ENCODE peak calls at places on chromosome 13, in five cellular contexts. X, S, P, Q and A are unnamed samples.

GRCh38 chr13:48431987-48432615 is 19.2 kb upstream of the LPAR6 start:
- DNase-seq in X (no peak), S (peak; percentile 70), P (no peak), Q (no peak), A (no peak)

GRCh38 chr13:110126391-110126961 is 180.5 kb downstream of the COL4A1 start:
- DNase-seq in X (no peak), S (peak; percentile 98), P (no peak), Q (no peak), A (no peak)

GRCh38 chr13:21749410-21749809 is 78.5 kb downstream of the FGF9 start:
- DNase-seq in X (no peak), S (no peak), P (no peak), Q (no peak), A (no peak)

GRCh38 chr13:107812013-107812412 is 403.3 kb downstream of the LIG4 start:
- DNase-seq in X (no peak), S (no peak), P (no peak), Q (no peak), A (no peak)

GRCh38 chr13:33168326-33168960 is 117.1 kb downstream of the STARD13 start:
- DNase-seq in X (no peak), S (no peak), P (no peak), Q (no peak), A (no peak)

GRCh38 chr13:29266261-29266660 is 329.2 kb downstream of the SLC7A1 start:
- DNase-seq in X (no peak), S (no peak), P (no peak), Q (no peak), A (no peak)

GRCh38 chr13:76708138-76708537 is 178.1 kb downstream of the KCTD12 start:
- DNase-seq in X (no peak), S (no peak), P (no peak), Q (no peak), A (no peak)

GRCh38 chr13:39051157-39051556 is 12.9 kb downstream of the NHLRC3 start:
- DNase-seq in X (peak; percentile 24), S (peak; percentile 57), P (no peak), Q (no peak), A (no peak)

GRCh38 chr13:29564828-29565227 is 30.7 kb downstream of the SLC7A1 start:
- DNase-seq in X (no peak), S (peak; percentile 37), P (no peak), Q (no peak), A (no peak)

GRCh38 chr13:26941345-26942174 is 181.0 kb upstream of the GPR12 start:
- DNase-seq in X (no peak), S (no peak), P (no peak), Q (no peak), A (no peak)

GRCh38 chr13:23563085-23563484 is 7.1 kb upstream of the TNFRSF19 start:
- DNase-seq in X (no peak), S (no peak), P (no peak), Q (no peak), A (no peak)

GRCh38 chr13:21053231-21053630 is 8.2 kb downstream of the LATS2 start:
- DNase-seq in X (no peak), S (no peak), P (no peak), Q (no peak), A (no peak)

GRCh38 chr13:113029487-113030258 is 60.7 kb downstream of the MCF2L start:
- DNase-seq in X (no peak), S (peak; percentile 35), P (peak; percentile 53), Q (peak; percentile 37), A (no peak)

GRCh38 chr13:94112227-94112626 is 367.3 kb downstream of the DCT start:
- DNase-seq in X (no peak), S (no peak), P (no peak), Q (no peak), A (no peak)

GRCh38 chr13:26386026-26386425 is 132.1 kb downstream of the CDK8 start:
- DNase-seq in X (no peak), S (no peak), P (no peak), Q (no peak), A (no peak)

GRCh38 chr13:95921485-95921884 is 131.7 kb downstream of the UGGT2 start:
- DNase-seq in X (no peak), S (no peak), P (no peak), Q (no peak), A (no peak)

GRCh38 chr13:64675256-64675892 is 2554.8 kb downstream of the PCDH9 start:
- DNase-seq in X (no peak), S (no peak), P (no peak), Q (no peak), A (no peak)

GRCh38 chr13:37495046-37495445 is 103.5 kb downstream of the POSTN start:
- DNase-seq in X (no peak), S (no peak), P (no peak), Q (no peak), A (no peak)

GRCh38 chr13:74573654-74574053 is 439.4 kb upstream of the KLF12 start:
- DNase-seq in X (no peak), S (no peak), P (no peak), Q (no peak), A (no peak)

GRCh38 chr13:59360108-59360507 is 803.6 kb downstream of the DIAPH3 start:
- DNase-seq in X (no peak), S (peak; percentile 59), P (no peak), Q (no peak), A (no peak)

GRCh38 chr13:84870190-84870589 is 929.0 kb downstream of the SLITRK6 start:
- DNase-seq in X (no peak), S (no peak), P (no peak), Q (no peak), A (no peak)

GRCh38 chr13:59546178-59546577 is 617.5 kb downstream of the DIAPH3 start:
- DNase-seq in X (no peak), S (no peak), P (no peak), Q (no peak), A (no peak)

GRCh38 chr13:65454403-65454802 is 1775.7 kb downstream of the PCDH9 start:
- DNase-seq in X (no peak), S (no peak), P (no peak), Q (no peak), A (no peak)

GRCh38 chr13:36346222-36347083 is at the start of gene SPART:
- DNase-seq in X (no peak), S (peak; percentile 93), P (peak; percentile 93), Q (peak; percentile 90), A (peak; percentile 86)

GRCh38 chr13:73681015-73681414 is 453.2 kb downstream of the KLF12 start:
- DNase-seq in X (no peak), S (no peak), P (no peak), Q (no peak), A (no peak)

GRCh38 chr13:57716295-57716694 is 84.8 kb downstream of the PCDH17 start:
- DNase-seq in X (no peak), S (no peak), P (no peak), Q (no peak), A (no peak)

GRCh38 chr13:81058211-81058915 is 717.4 kb upstream of the SPRY2 start:
- DNase-seq in X (no peak), S (no peak), P (no peak), Q (no peak), A (no peak)

GRCh38 chr13:100627142-100627541 is 38.6 kb upstream of the GGACT start:
- DNase-seq in X (no peak), S (no peak), P (no peak), Q (no peak), A (no peak)

GRCh38 chr13:73989244-73989843 is 144.9 kb downstream of the KLF12 start:
- DNase-seq in X (no peak), S (no peak), P (no peak), Q (no peak), A (no peak)

GRCh38 chr13:110391273-110391672 is 84.2 kb downstream of the COL4A2 start:
- DNase-seq in X (no peak), S (no peak), P (no peak), Q (no peak), A (no peak)

GRCh38 chr13:95207769-95208366 is 93.4 kb downstream of the ABCC4 start:
- DNase-seq in X (no peak), S (no peak), P (no peak), Q (no peak), A (no peak)

GRCh38 chr13:31545616-31546015 is 193.7 kb upstream of the RXFP2 start:
- DNase-seq in X (no peak), S (peak; percentile 31), P (no peak), Q (no peak), A (no peak)

GRCh38 chr13:45108716-45109706 is 11.3 kb upstream of the GTF2F2 start:
- DNase-seq in X (no peak), S (no peak), P (no peak), Q (peak; percentile 29), A (no peak)

DNA sequence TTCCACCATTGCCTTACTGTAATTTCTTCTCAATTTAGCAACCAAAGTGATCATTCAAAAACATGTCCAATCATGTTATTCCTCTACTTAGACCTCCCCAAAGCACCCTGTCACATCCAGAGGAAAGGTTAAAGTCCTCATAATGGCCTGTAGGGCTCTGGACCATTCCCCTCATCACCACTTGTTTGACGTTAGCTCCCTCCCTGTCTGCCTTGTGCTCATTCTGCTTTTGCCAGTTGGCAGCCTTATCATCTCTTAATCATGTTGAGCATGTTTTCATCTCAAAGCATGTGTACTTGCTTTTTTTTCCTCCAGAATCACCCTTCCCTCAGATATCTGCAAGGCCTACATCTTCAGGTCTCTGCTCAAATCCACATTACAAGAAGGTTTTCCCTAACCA is 25.8 kb downstream of the UBAC2 start:
- DNase-seq in X (no peak), S (no peak), P (no peak), Q (no peak), A (no peak)
- H3K4me1 ChIP-seq in X (peaks cover 11% of the 10 kb centered on the region), S (no peaks in the 10 kb centered on the region), P (peaks cover 8% of the 10 kb centered on the region), Q (peaks cover 13% of the 10 kb centered on the region), A (no peaks in the 10 kb centered on the region)

GRCh38 chr13:51844862-51845573 is at the start of gene TMEM272:
- DNase-seq in X (peak; percentile 23), S (peak; percentile 60), P (peak; percentile 57), Q (peak; percentile 48), A (no peak)
- TF ChIP-seq POLR2A in X (no peak), S (no peak), P (no peak), Q (no peak), A (no peak)

GRCh38 chr13:19597523-19597922 is 35.9 kb upstream of the MPHOSPH8 start:
- DNase-seq in X (no peak), S (no peak), P (no peak), Q (no peak), A (no peak)

GRCh38 chr13:19601749-19602725 is 31.4 kb upstream of the MPHOSPH8 start:
- DNase-seq in X (no peak), S (peak; percentile 52), P (peak; percentile 37), Q (peak; percentile 34), A (no peak)

GRCh38 chr13:19596086-19596485 is 34.8 kb upstream of the TPTE2 start:
- DNase-seq in X (no peak), S (no peak), P (no peak), Q (no peak), A (no peak)

GRCh38 chr13:19592657-19593175 is 31.4 kb upstream of the TPTE2 start:
- DNase-seq in X (no peak), S (no peak), P (no peak), Q (no peak), A (no peak)

DNA sequence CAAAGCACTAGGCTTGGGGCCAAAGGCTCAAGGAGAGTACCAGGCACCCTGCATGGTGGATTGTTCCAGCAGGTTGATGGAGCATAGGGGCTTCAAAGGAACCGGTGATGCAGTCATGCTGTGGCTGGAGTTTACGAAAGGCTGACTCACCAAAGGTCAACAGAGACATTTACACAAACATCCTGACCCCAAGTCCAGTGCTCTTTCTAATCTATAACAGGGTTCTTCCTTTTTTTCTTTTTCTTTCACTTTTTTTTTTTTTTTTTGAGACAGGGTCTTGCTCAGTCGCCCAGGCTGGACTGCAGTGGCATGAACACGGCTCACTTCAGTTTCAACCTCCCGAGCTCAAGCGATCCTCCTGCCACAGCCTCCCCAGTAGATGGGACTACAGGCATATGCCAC is 35.6 kb upstream of the TPTE2 start:
- DNase-seq in X (peak; percentile 40), S (no peak), P (no peak), Q (no peak), A (no peak)
- TF ChIP-seq POLR2AphosphoS5 in X (no peak), S (no peak), P (no peak), Q (no peak), A (no peak)

GRCh38 chr13:43365042-43365344 is 341.6 kb downstream of the DNAJC15 start:
- DNase-seq in X (no peak), S (no peak), P (no peak), Q (no peak), A (no peak)
- H3K4me1 ChIP-seq in X (no peaks in the 10 kb centered on the region), S (peaks cover 33% of the 10 kb centered on the region), P (no peaks in the 10 kb centered on the region), Q (peaks cover 15% of the 10 kb centered on the region), A (no peaks in the 10 kb centered on the region)